ENCODE peak calls at places on chromosomes 12 and 14, in eight cellular contexts. H, B, J, V, Y, I, R and L are unnamed samples.

GRCh38 chr12:6750506-6750905 is 2.4 kb downstream of the MLF2 start:
- DNase-seq in H (no peak), J (no peak), V (no peak), B (no peak), I (no peak), R (no peak), Y (no peak), L (no peak)

GRCh38 chr14:53620325-53620716 is 336.3 kb downstream of the BMP4 start:
- DNase-seq in H (no peak), R (peak; percentile 66), V (no peak), J (no peak), Y (no peak), B (peak; percentile 55), I (no peak), L (no peak)

GRCh38 chr14:91942128-91942527 is 5.4 kb downstream of the FBLN5 start:
- DNase-seq in Y (no peak), H (no peak), J (no peak), R (no peak), I (no peak), V (no peak), B (no peak), L (no peak)

GRCh38 chr14:92744198-92744597 is 4.2 kb downstream of the LGMN start:
- DNase-seq in I (no peak), Y (no peak), B (no peak), V (no peak), J (no peak), R (no peak), H (no peak), L (no peak)

GRCh38 chr14:71918955-71919354 is 13.3 kb upstream of the RGS6 start:
- DNase-seq in R (no peak), B (no peak), V (no peak), I (no peak), H (no peak), J (no peak), Y (no peak), L (no peak)

GRCh38 chr12:113403435-113404415 is at the start of gene SDS:
- DNase-seq in Y (no peak), B (peak; percentile 28), I (no peak), H (no peak), J (peak; percentile 60), R (no peak), V (no peak), L (no peak)

GRCh38 chr14:36748814-36749213 is 87.2 kb downstream of the PAX9 start:
- DNase-seq in J (no peak), R (no peak), V (no peak), Y (no peak), B (no peak), I (no peak), H (no peak), L (no peak)

GRCh38 chr12:50505386-50505827 is 622 bp downstream of the DIP2B start:
- DNase-seq in B (peak; percentile 23), H (no peak), Y (no peak), I (peak; percentile 30), R (no peak), J (peak; percentile 26), V (peak; percentile 33), L (peak; percentile 37)

GRCh38 chr12:45989857-45990467 is 412 bp downstream of the SCAF11 start:
- DNase-seq in B (peak; percentile 51), Y (no peak), R (no peak), I (no peak), J (peak; percentile 31), V (peak; percentile 33), H (peak; percentile 85), L (peak; percentile 47)

GRCh38 chr12:53205747-53206146 is 1.3 kb downstream of the ITGB7 start:
- DNase-seq in Y (no peak), B (peak; percentile 83), I (peak; percentile 68), V (peak; percentile 83), H (peak; percentile 84), J (no peak), R (no peak), L (peak; percentile 83)

GRCh38 chr14:65206448-65207096 is 104.3 kb upstream of the MAX start:
- DNase-seq in I (no peak), R (no peak), Y (no peak), H (peak; percentile 79), V (peak; percentile 65), B (peak; percentile 71), J (no peak), L (peak; percentile 72)

GRCh38 chr12:120327593-120327992 is at the start of gene PLA2G1B:
- DNase-seq in R (no peak), B (no peak), H (no peak), J (no peak), I (no peak), V (no peak), Y (no peak), L (no peak)

GRCh38 chr12:15801770-15802393 is 12.7 kb upstream of the EPS8 start:
- DNase-seq in H (no peak), J (no peak), B (no peak), I (no peak), Y (no peak), R (no peak), V (no peak), L (no peak)

GRCh38 chr14:37196604-37197420 is 925 bp upstream of the MIPOL1 start:
- DNase-seq in V (no peak), R (no peak), I (no peak), J (no peak), H (no peak), Y (no peak), B (no peak), L (no peak)

GRCh38 chr12:107165581-107165980 is 72.2 kb upstream of the CRY1 start:
- DNase-seq in H (no peak), I (no peak), B (no peak), R (peak; percentile 82), V (no peak), J (no peak), Y (no peak), L (no peak)

GRCh38 chr12:32501835-32502333 is 102.5 kb downstream of the FGD4 start:
- DNase-seq in H (no peak), Y (no peak), R (peak; percentile 52), J (no peak), B (peak; percentile 79), I (no peak), V (no peak), L (no peak)

GRCh38 chr12:49288412-49288853 is 6.5 kb upstream of the PRPH start:
- DNase-seq in V (peak; percentile 81), J (peak; percentile 68), R (no peak), Y (peak; percentile 70), B (peak; percentile 49), H (no peak), I (peak; percentile 62), L (peak; percentile 83)
- TF ChIP-seq CTCF in V (peak; percentile 82), J (peak; percentile 91), R (peak; percentile 77), Y (peak; percentile 96), B (peak; percentile 79), H (peak; percentile 73), I (peak; percentile 91), L (peak; percentile 87)

GRCh38 chr14:77213657-77214016 is 32.0 kb downstream of the TMEM63C start:
- DNase-seq in Y (no peak), J (no peak), V (no peak), I (no peak), R (no peak), B (no peak), H (no peak), L (no peak)
- TF ChIP-seq CTCF in Y (no peak), J (peak; percentile 6), V (no peak), I (no peak), R (no peak), B (no peak), H (no peak), L (no peak)

GRCh38 chr14:22837750-22838538 is 1.6 kb downstream of the MMP14 start:
- DNase-seq in Y (no peak), R (no peak), V (no peak), I (no peak), J (no peak), H (no peak), B (peak; percentile 48), L (peak; percentile 34)

GRCh38 chr14:22837059-22837749 is 819 bp downstream of the MMP14 start:
- DNase-seq in V (no peak), J (no peak), Y (no peak), H (no peak), R (no peak), B (peak; percentile 59), I (no peak), L (no peak)

GRCh38 chr14:22838631-22839041 is 2.3 kb downstream of the MMP14 start:
- DNase-seq in R (no peak), Y (no peak), H (no peak), V (no peak), B (peak; percentile 80), J (no peak), I (no peak), L (no peak)

GRCh38 chr14:22835505-22835904 is 880 bp upstream of the MMP14 start:
- DNase-seq in V (no peak), R (no peak), J (no peak), H (no peak), I (no peak), Y (no peak), B (no peak), L (no peak)

DNA sequence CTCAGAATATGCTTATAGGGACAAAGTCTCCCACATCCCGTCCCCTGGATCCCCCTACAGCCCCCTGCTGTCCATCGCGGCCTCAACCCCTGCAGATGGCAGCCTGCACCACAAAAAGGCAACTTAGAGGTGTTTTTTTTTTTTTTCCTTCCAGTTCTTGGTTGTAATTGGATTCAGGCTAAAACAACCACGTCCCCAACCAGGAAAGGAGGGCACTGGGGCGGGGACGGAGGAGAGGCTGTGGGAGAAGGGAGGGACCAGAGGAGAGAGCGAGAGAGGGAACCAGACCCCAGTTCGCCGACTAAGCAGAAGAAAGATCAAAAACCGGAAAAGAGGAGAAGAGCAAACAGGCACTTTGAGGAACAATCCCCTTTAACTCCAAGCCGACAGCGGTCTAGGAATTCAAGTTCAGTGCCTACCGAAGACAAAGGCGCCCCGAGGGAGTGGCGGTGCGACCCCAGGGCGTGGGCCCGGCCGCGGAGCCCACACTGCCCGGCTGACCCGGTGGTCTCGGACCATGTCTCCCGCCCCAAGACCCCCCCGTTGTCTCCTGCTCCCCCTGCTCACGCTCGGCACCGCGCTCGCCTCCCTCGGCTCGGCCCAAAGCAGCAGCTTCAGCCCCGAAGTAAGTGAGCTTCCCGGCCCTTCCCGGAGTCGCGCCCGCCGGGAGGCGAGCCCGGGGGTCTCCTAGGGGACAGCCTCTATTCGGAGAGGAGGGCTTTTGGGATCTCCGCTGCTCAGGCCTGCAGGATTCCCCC is at the start of gene MMP14:
- DNase-seq in H (no peak), J (no peak), I (peak; percentile 26), Y (no peak), V (no peak), R (no peak), B (peak; percentile 93), L (no peak)
- TF ChIP-seq CTCF in H (no peak), J (no peak), I (no peak), Y (no peak), V (no peak), R (peak; percentile 49), B (peak; percentile 65), L (no peak)

GRCh38 chr14:78142994-78143393 is 27.2 kb upstream of the NRXN3 start:
- DNase-seq in R (no peak), J (no peak), Y (no peak), I (no peak), B (no peak), V (no peak), H (no peak), L (no peak)

GRCh38 chr14:78143489-78144145 is 26.6 kb upstream of the NRXN3 start:
- DNase-seq in R (peak; percentile 31), V (no peak), H (no peak), Y (peak; percentile 62), I (no peak), J (peak; percentile 21), B (peak; percentile 31), L (no peak)

GRCh38 chr14:78136695-78137094 is 33.5 kb upstream of the NRXN3 start:
- DNase-seq in B (no peak), Y (no peak), J (no peak), I (no peak), V (no peak), H (no peak), R (no peak), L (no peak)

GRCh38 chr14:78141590-78141989 is 28.6 kb upstream of the NRXN3 start:
- DNase-seq in H (no peak), R (no peak), B (no peak), V (no peak), J (no peak), Y (no peak), I (no peak), L (no peak)
- TF ChIP-seq CTCF in H (no peak), R (peak; percentile 46), B (no peak), V (no peak), J (no peak), Y (no peak), I (no peak), L (no peak)